ENCODE peak calls at places on chromosomes 2 and 18, in four cellular contexts. B is upper lobe of left lung, E is Panc1, P is HCT116. V is an unnamed sample. For H3K9me3, the result is how much of the 10 kb centered on the place peaks cover.

GRCh38 chr2:132515010-132515409 is 98.4 kb downstream of the GPR39 start:
- ATAC-seq in P (no peak), E (no peak), B (no peak), V (no peak)

GRCh38 chr2:100408104-100408503 is 9.4 kb downstream of the CHST10 start:
- ATAC-seq in B (no peak), E (no peak), P (no peak), V (no peak)

GRCh38 chr2:68807821-68808266 is 63.4 kb downstream of the BMP10 start:
- ATAC-seq in E (no peak), P (no peak), B (peak), V (no peak)

GRCh38 chr2:14751581-14751980 is 119.1 kb downstream of the LRATD1 start:
- ATAC-seq in B (no peak), P (no peak), E (no peak), V (no peak)

GRCh38 chr2:21230140-21230539 is 106.4 kb downstream of the TDRD15 start:
- ATAC-seq in E (no peak), P (no peak), B (no peak), V (no peak)

GRCh38 chr2:188787002-188787660 is 187.0 kb upstream of the COL3A1 start:
- ATAC-seq in E (no peak), P (peak), B (no peak), V (peak)

GRCh38 chr2:10165816-10166488 is 43.4 kb downstream of the RRM2 start:
- ATAC-seq in E (no peak), P (no peak), B (no peak), V (no peak)

GRCh38 chr2:111919794-111920608 is 21.6 kb downstream of the MERTK start:
- ATAC-seq in B (peak), E (no peak), P (peak), V (peak)

GRCh38 chr2:17951563-17951962 is 73.1 kb downstream of the KCNS3 start:
- ATAC-seq in P (no peak), E (no peak), B (peak), V (no peak)

GRCh38 chr2:27799646-27800010 is 28.1 kb downstream of the MRPL33 start:
- ATAC-seq in E (peak), P (peak), B (peak), V (no peak)

GRCh38 chr2:134466141-134466540 is 212.3 kb downstream of the MGAT5 start:
- ATAC-seq in E (no peak), B (no peak), P (peak), V (no peak)

GRCh38 chr18:77054288-77054605 is 78.3 kb downstream of the MBP start:
- ATAC-seq in P (no peak), B (peak), E (no peak), V (no peak)

GRCh38 chr2:159614534-159615186 is 1.7 kb downstream of the BAZ2B start:
- ATAC-seq in E (no peak), B (no peak), P (peak), V (peak)

GRCh38 chr18:50453732-50454131 is 78.9 kb downstream of the SKA1 start:
- ATAC-seq in E (no peak), B (no peak), P (no peak), V (no peak)

DNA sequence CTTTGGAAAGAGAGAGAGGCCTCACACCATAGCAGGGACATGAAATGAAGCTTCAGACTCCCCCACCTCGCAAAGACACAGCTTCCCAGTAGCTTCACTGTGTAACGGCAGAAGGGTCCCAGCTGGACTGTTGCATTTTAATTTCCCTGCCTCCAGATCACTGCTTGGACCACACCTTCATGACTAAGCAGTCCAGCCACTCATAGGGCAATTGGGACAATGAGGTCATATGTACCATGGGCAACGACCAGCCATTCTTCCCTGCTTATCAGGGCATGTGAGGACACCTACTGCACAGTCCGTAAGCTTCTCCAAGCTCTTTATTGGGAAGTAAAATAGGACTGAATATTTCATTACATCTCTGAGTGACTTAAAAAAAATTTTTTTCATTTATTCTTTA is 183.0 kb downstream of the MREG start:
- ATAC-seq in E (no peak), P (peak), B (peak), V (peak)
- TF ChIP-seq POLR2AphosphoS5 in E (no peak), P (no peak), B (peak), V (peak)

GRCh38 chr2:16069663-16069932 is 129.2 kb downstream of the MYCN start:
- ATAC-seq in P (no peak), B (no peak), E (no peak), V (no peak)
- H3K9me3 ChIP-seq in P (under half), B (under half), E (under half), V (under half)

GRCh38 chr2:226631671-226632070 is 167.9 kb downstream of the IRS1 start:
- ATAC-seq in P (no peak), B (no peak), E (no peak), V (peak)
- TF ChIP-seq POLR2AphosphoS5 in P (no peak), B (no peak), E (no peak), V (peak)

GRCh38 chr2:13492262-13492661 is 775.5 kb downstream of the TRIB2 start:
- ATAC-seq in P (no peak), E (no peak), B (no peak), V (no peak)

GRCh38 chr2:13485256-13485655 is 768.5 kb downstream of the TRIB2 start:
- ATAC-seq in E (no peak), P (no peak), B (no peak), V (no peak)

DNA sequence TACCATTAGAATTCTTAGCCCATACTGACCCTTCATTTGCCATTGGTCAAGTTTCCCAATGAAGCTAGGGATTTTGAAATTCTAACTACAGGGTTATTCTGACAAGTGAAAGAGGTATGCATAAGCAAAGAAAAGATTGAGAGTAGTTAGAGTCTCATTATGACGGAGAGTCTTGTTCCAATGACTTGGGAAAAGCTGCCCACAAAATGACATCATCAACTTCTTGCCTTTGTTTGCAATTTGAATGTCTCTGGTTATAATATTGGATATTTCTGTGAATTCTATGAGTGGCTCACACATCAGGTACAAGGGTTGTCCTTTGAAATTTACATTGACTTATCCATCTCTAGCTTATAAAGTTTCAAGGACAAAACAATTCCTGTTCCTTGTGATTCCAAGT is 772.2 kb downstream of the TRIB2 start:
- ATAC-seq in E (no peak), P (no peak), B (no peak), V (no peak)
- H3K9me3 ChIP-seq in E (under half), P (under half), B (under half), V (under half)

GRCh38 chr18:11985532-11985931 is 4.2 kb downstream of the IMPA2 start:
- ATAC-seq in P (no peak), B (no peak), E (no peak), V (no peak)

GRCh38 chr18:11984091-11984490 is 2.8 kb downstream of the IMPA2 start:
- ATAC-seq in B (no peak), P (no peak), E (no peak), V (no peak)

GRCh38 chr18:11982981-11983380 is 1.7 kb downstream of the IMPA2 start:
- ATAC-seq in P (no peak), B (no peak), E (no peak), V (no peak)

GRCh38 chr18:11981633-11982366 is 493 bp downstream of the IMPA2 start:
- ATAC-seq in P (peak), B (no peak), E (peak), V (peak)

DNA sequence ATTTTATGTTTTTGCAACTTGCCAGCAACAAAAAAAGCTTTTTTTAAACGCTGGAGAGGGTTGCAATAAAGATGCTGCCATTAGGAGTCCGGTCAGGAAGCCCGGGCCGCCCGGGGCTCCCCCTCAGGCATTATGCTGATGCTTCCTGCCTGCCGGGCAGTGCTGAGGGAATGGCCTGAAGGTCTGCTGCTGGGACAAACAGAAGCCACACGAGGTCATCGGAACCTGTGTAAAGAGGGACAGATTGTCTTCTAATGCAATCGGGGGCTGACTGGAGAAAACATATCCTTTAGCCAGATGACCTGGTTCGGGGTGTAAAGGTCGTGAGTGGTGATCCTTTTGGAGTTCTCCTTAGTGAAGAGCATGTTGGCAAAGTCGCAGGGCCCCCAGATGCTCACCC is 2.3 kb downstream of the IMPA2 start:
- ATAC-seq in P (no peak), E (no peak), B (no peak), V (no peak)
- TF ChIP-seq POLR2AphosphoS5 in P (no peak), E (no peak), B (no peak), V (no peak)